ENCODE peak calls at places on chromosomes 12 and 14, in ten cellular contexts. G is memory B cell; U is ELF-1; C is brain microvascular endothelial cell; H is T-helper 2 cell treated with Interferon-gamma antibody and Interleukin-4, amounts not matched to agents 5 μg/mL and 100 μg/mL, for 36 hours; T is A549; R is AG04450; V is upper lobe of right lung; D is stimulated activated CD4-positive, alpha-beta T cell treated with anti-CD3 and anti-CD28 coated beads, TNF-alpha, amount 100 ng/mL, for 1 hour; E is upper lobe of left lung. A is an unnamed sample.

GRCh38 chr14:21917699-21918436 is 244.2 kb upstream of the OR4E1 start:
- DNase-seq in G (peak), E (no peak), H (peak), U (no peak), D (peak), C (peak), R (peak), T (peak), V (no peak), A (peak)

GRCh38 chr12:93166891-93167307 is 210.8 kb upstream of the NUDT4 start:
- DNase-seq in G (no peak), R (no peak), H (no peak), V (no peak), T (no peak), E (no peak), C (no peak), U (no peak), D (no peak), A (no peak)

GRCh38 chr12:53120685-53121525 is 17.6 kb downstream of the SOAT2 start:
- DNase-seq in V (no peak), C (no peak), G (no peak), H (no peak), U (no peak), E (no peak), T (no peak), R (no peak), D (no peak), A (no peak)

GRCh38 chr14:20247651-20248246 is 8.7 kb downstream of the OR11H4 start:
- DNase-seq in D (no peak), G (no peak), E (no peak), H (no peak), R (no peak), T (peak), C (no peak), V (no peak), U (no peak), A (peak)

GRCh38 chr12:93336344-93336743 is 41.4 kb upstream of the NUDT4 start:
- DNase-seq in V (no peak), C (peak), R (no peak), G (no peak), D (no peak), H (no peak), U (peak), T (no peak), E (no peak), A (no peak)

GRCh38 chr12:124289634-124290600 is 5.0 kb upstream of the RFLNA start:
- DNase-seq in V (no peak), G (no peak), H (no peak), T (no peak), D (no peak), E (no peak), U (peak), R (no peak), C (peak), A (no peak)

GRCh38 chr12:29516431-29516875 is 19.0 kb upstream of the OVCH1 start:
- DNase-seq in G (no peak), E (no peak), V (no peak), R (no peak), T (no peak), H (no peak), U (no peak), C (peak), D (no peak), A (peak)

GRCh38 chr12:6407206-6407954 is 23.4 kb downstream of the LTBR start:
- DNase-seq in V (no peak), U (no peak), E (no peak), H (no peak), T (no peak), G (no peak), C (no peak), R (no peak), D (no peak), A (no peak)

GRCh38 chr14:91158091-91158790 is 44.4 kb downstream of the DGLUCY start:
- DNase-seq in H (no peak), G (no peak), C (no peak), V (peak), U (no peak), R (no peak), D (no peak), E (no peak), T (no peak), A (no peak)

GRCh38 chr12:20646239-20646827 is 48.8 kb upstream of the SLCO1C1 start:
- DNase-seq in H (no peak), C (peak), U (no peak), V (no peak), D (no peak), G (no peak), R (no peak), T (peak), E (no peak), A (peak)

GRCh38 chr14:42407153-42407552 is 800.5 kb downstream of the LRFN5 start:
- DNase-seq in U (no peak), D (no peak), G (no peak), C (no peak), T (no peak), V (no peak), E (no peak), H (no peak), R (no peak), A (no peak)

GRCh38 chr12:53065470-53065869 is 13.7 kb downstream of the SPRYD3 start:
- DNase-seq in D (no peak), C (no peak), U (no peak), G (no peak), E (no peak), H (no peak), T (no peak), R (no peak), V (peak), A (no peak)

GRCh38 chr12:113482334-113482733 is 10.7 kb upstream of the LHX5 start:
- DNase-seq in D (no peak), R (no peak), T (no peak), C (no peak), G (no peak), E (no peak), V (no peak), H (no peak), U (peak), A (no peak)

GRCh38 chr12:2319747-2320146 is 267.0 kb downstream of the CACNA1C start:
- DNase-seq in R (no peak), E (no peak), H (no peak), T (no peak), V (no peak), C (no peak), G (no peak), U (no peak), D (no peak), A (no peak)

GRCh38 chr12:108803428-108804105 is 53.8 kb downstream of the SSH1 start:
- DNase-seq in R (peak), V (no peak), E (no peak), D (peak), C (peak), H (peak), G (peak), U (peak), T (peak), A (peak)

GRCh38 chr14:105478624-105479305 is 4.1 kb downstream of the CRIP2 start:
- DNase-seq in T (no peak), D (no peak), U (no peak), R (no peak), G (peak), C (no peak), E (no peak), H (no peak), V (no peak), A (no peak)

GRCh38 chr12:120013659-120014380 is 24.8 kb downstream of the BICDL1 start:
- DNase-seq in H (peak), G (no peak), R (no peak), C (no peak), V (no peak), T (peak), U (no peak), E (no peak), D (peak), A (no peak)

GRCh38 chr12:122834921-122835692 is at the start of gene HIP1R:
- DNase-seq in V (peak), D (peak), T (peak), R (no peak), C (no peak), G (peak), E (peak), H (peak), U (peak), A (no peak)

GRCh38 chr12:68169213-68169889 is 9.8 kb upstream of the IFNG start:
- DNase-seq in D (no peak), R (no peak), V (no peak), G (no peak), T (no peak), E (no peak), U (no peak), H (no peak), C (no peak), A (no peak)

GRCh38 chr12:19800884-19801283 is 361.6 kb downstream of the AEBP2 start:
- DNase-seq in G (no peak), V (no peak), R (no peak), T (no peak), D (no peak), U (no peak), H (peak), C (peak), E (no peak), A (no peak)

GRCh38 chr14:94355191-94355794 is 32.2 kb upstream of the SERPINA6 start:
- DNase-seq in C (peak), R (peak), U (peak), T (peak), H (no peak), G (peak), V (peak), D (no peak), E (no peak), A (no peak)

GRCh38 chr14:65412881-65413738 is 580 bp downstream of the FUT8 start:
- DNase-seq in R (peak), H (peak), D (peak), G (no peak), C (peak), E (no peak), V (peak), U (peak), T (peak), A (peak)

GRCh38 chr12:2391740-2392341 is 339.1 kb downstream of the CACNA1C start:
- DNase-seq in C (no peak), U (no peak), T (no peak), H (no peak), R (no peak), E (no peak), D (no peak), G (no peak), V (no peak), A (no peak)

A was measured in RKO.